ENCODE peak calls at places on chromosomes 16 and 17, in ten cellular contexts. M, H, N, Q, R, J, P, Z, D and U are unnamed samples.

GRCh38 chr16:85222151-85222863 is 110.0 kb upstream of the CIBAR2 start:
- DNase-seq in M (no peak), H (no peak), N (no peak), Q (no peak), R (no peak), J (no peak), P (no peak), Z (no peak), D (no peak), U (no peak)

GRCh38 chr16:82055117-82055516 is 20.1 kb downstream of the HSD17B2 start:
- DNase-seq in M (no peak), H (no peak), N (no peak), Q (no peak), R (no peak), J (no peak), P (no peak), Z (no peak), D (no peak), U (no peak)

GRCh38 chr17:27533874-27534815 is 77.9 kb downstream of the KSR1 start:
- DNase-seq in M (no peak), H (no peak), N (no peak), Q (no peak), R (no peak), J (peak; percentile 46), P (no peak), Z (no peak), D (peak; percentile 47), U (peak; percentile 55)

GRCh38 chr17:65009848-65010247 is 46.7 kb downstream of the GNA13 start:
- DNase-seq in M (no peak), H (no peak), N (no peak), Q (no peak), R (no peak), J (no peak), P (no peak), Z (no peak), D (no peak), U (no peak)

GRCh38 chr17:19579192-19579668 is 45.6 kb downstream of the SLC47A1 start:
- DNase-seq in M (no peak), H (no peak), N (no peak), Q (no peak), R (peak; percentile 54), J (no peak), P (no peak), Z (no peak), D (no peak), U (no peak)

GRCh38 chr16:65449526-65449925 is 327.7 kb upstream of the CDH11 start:
- DNase-seq in M (no peak), H (no peak), N (no peak), Q (no peak), R (no peak), J (no peak), P (no peak), Z (no peak), D (no peak), U (no peak)

GRCh38 chr17:69609495-69610315 is 195.2 kb downstream of the MAP2K6 start:
- DNase-seq in M (no peak), H (no peak), N (no peak), Q (no peak), R (no peak), J (peak; percentile 60), P (peak; percentile 36), Z (no peak), D (peak; percentile 24), U (no peak)

GRCh38 chr16:15658556-15658955 is 8.5 kb downstream of the NDE1 start:
- DNase-seq in M (no peak), H (no peak), N (no peak), Q (no peak), R (no peak), J (no peak), P (no peak), Z (no peak), D (no peak), U (no peak)

GRCh38 chr17:27106982-27107360 is 186.9 kb upstream of the WSB1 start:
- DNase-seq in M (no peak), H (no peak), N (no peak), Q (no peak), R (no peak), J (peak; percentile 42), P (no peak), Z (no peak), D (no peak), U (no peak)

GRCh38 chr17:15456972-15457722 is 10.3 kb downstream of the CDRT4 start:
- DNase-seq in M (no peak), H (no peak), N (no peak), Q (no peak), R (no peak), J (peak; percentile 61), P (no peak), Z (peak; percentile 47), D (peak; percentile 92), U (no peak)

GRCh38 chr16:66517586-66518263 is 32.2 kb downstream of the TK2 start:
- DNase-seq in M (no peak), H (no peak), N (no peak), Q (no peak), R (peak; percentile 62), J (no peak), P (no peak), Z (no peak), D (no peak), U (no peak)

GRCh38 chr17:46866325-46866724 is 14.9 kb downstream of the WNT9B start:
- DNase-seq in M (no peak), H (no peak), N (no peak), Q (no peak), R (no peak), J (no peak), P (no peak), Z (no peak), D (no peak), U (no peak)

GRCh38 chr17:8572767-8573166 is 57.8 kb downstream of the MYH10 start:
- DNase-seq in M (no peak), H (no peak), N (no peak), Q (no peak), R (no peak), J (no peak), P (no peak), Z (no peak), D (no peak), U (no peak)

GRCh38 chr17:3594056-3594810 is 15.0 kb downstream of the TRPV1 start:
- DNase-seq in M (no peak), H (no peak), N (no peak), Q (no peak), R (no peak), J (peak; percentile 96), P (no peak), Z (no peak), D (no peak), U (no peak)

GRCh38 chr16:49639739-49640388 is 216.0 kb downstream of the ZNF423 start:
- DNase-seq in M (no peak), H (no peak), N (no peak), Q (no peak), R (no peak), J (no peak), P (peak; percentile 16), Z (peak; percentile 32), D (no peak), U (no peak)

GRCh38 chr17:40548982-40549680 is 16.1 kb downstream of the CCR7 start:
- DNase-seq in M (no peak), H (no peak), N (no peak), Q (no peak), R (peak; percentile 94), J (peak; percentile 57), P (no peak), Z (peak; percentile 50), D (peak; percentile 86), U (peak; percentile 69)

GRCh38 chr17:57226793-57227192 is 29.5 kb upstream of the MSI2 start:
- DNase-seq in M (no peak), H (no peak), N (no peak), Q (no peak), R (no peak), J (no peak), P (no peak), Z (no peak), D (no peak), U (no peak)

GRCh38 chr16:53773150-53773846 is 69.3 kb downstream of the FTO start:
- DNase-seq in M (no peak), H (no peak), N (no peak), Q (no peak), R (no peak), J (peak; percentile 66), P (peak; percentile 57), Z (peak; percentile 75), D (peak; percentile 68), U (no peak)

GRCh38 chr16:5925850-5926249 is 828.3 kb upstream of the EEF2KMT start:
- DNase-seq in M (no peak), H (no peak), N (no peak), Q (no peak), R (no peak), J (no peak), P (no peak), Z (no peak), D (no peak), U (no peak)

GRCh38 chr17:51718945-51719344 is 439.6 kb downstream of the CA10 start:
- DNase-seq in M (no peak), H (no peak), N (no peak), Q (no peak), R (no peak), J (no peak), P (no peak), Z (no peak), D (no peak), U (no peak)

GRCh38 chr17:19003966-19004600 is 481 bp downstream of the FAM83G start:
- DNase-seq in M (no peak), H (peak; percentile 49), N (peak; percentile 54), Q (peak; percentile 58), R (peak; percentile 80), J (peak; percentile 33), P (peak; percentile 44), Z (peak; percentile 40), D (no peak), U (peak; percentile 73)

GRCh38 chr17:3710951-3711383 is 12.7 kb upstream of the HASPIN start:
- DNase-seq in M (no peak), H (no peak), N (peak; percentile 88), Q (peak; percentile 65), R (no peak), J (peak; percentile 73), P (no peak), Z (peak; percentile 40), D (no peak), U (no peak)

GRCh38 chr16:89511352-89511751 is 3.1 kb downstream of the SPG7 start:
- DNase-seq in M (no peak), H (no peak), N (no peak), Q (no peak), R (no peak), J (no peak), P (no peak), Z (no peak), D (no peak), U (no peak)

GRCh38 chr16:63652091-63652490 is 1469.8 kb downstream of the CDH11 start:
- DNase-seq in M (no peak), H (no peak), N (no peak), Q (no peak), R (no peak), J (no peak), P (no peak), Z (no peak), D (no peak), U (no peak)

GRCh38 chr17:80419255-80419654 is 4.3 kb downstream of the ENDOV start:
- DNase-seq in M (no peak), H (no peak), N (no peak), Q (no peak), R (no peak), J (no peak), P (no peak), Z (no peak), D (no peak), U (no peak)

GRCh38 chr17:49762148-49762941 is 1.6 kb downstream of the FAM117A start:
- DNase-seq in M (no peak), H (no peak), N (no peak), Q (no peak), R (no peak), J (no peak), P (no peak), Z (no peak), D (no peak), U (no peak)

GRCh38 chr16:24174504-24174903 is 81.6 kb upstream of the CACNG3 start:
- DNase-seq in M (no peak), H (no peak), N (no peak), Q (no peak), R (no peak), J (no peak), P (no peak), Z (no peak), D (no peak), U (no peak)

GRCh38 chr17:21193031-21193430 is 20.9 kb downstream of the TMEM11 start:
- DNase-seq in M (no peak), H (no peak), N (no peak), Q (no peak), R (no peak), J (no peak), P (no peak), Z (no peak), D (no peak), U (no peak)